ENCODE peak calls at places on chromosomes 13 and 19, in five cellular contexts. P, D, K, E and X are unnamed samples.

GRCh38 chr13:113838711-113839201 is 25.1 kb downstream of the GAS6 start:
- DNase-seq in P (peak; percentile 58), E (no peak), K (no peak), D (no peak), X (no peak)

GRCh38 chr13:67299731-67300130 is 69.6 kb upstream of the PCDH9 start:
- DNase-seq in K (peak; percentile 48), E (peak; percentile 55), P (no peak), D (no peak), X (peak; percentile 38)

GRCh38 chr13:30766957-30767603 is 31.7 kb downstream of the ALOX5AP start:
- DNase-seq in K (no peak), P (no peak), D (no peak), E (no peak), X (no peak)

GRCh38 chr13:97403893-97404683 is 29.9 kb upstream of the RAP2A start:
- DNase-seq in P (no peak), K (no peak), D (no peak), E (no peak), X (peak; percentile 28)

GRCh38 chr13:35720690-35721554 is 244.4 kb upstream of the MAB21L1 start:
- DNase-seq in P (peak; percentile 64), K (peak; percentile 88), D (peak; percentile 25), E (peak; percentile 51), X (peak; percentile 46)

GRCh38 chr19:2239771-2240770 is 3.4 kb downstream of the SF3A2 start:
- DNase-seq in E (peak; percentile 51), K (no peak), P (no peak), D (no peak), X (peak; percentile 48)

GRCh38 chr13:95833713-95834112 is 156.8 kb downstream of the DNAJC3 start:
- DNase-seq in P (no peak), D (no peak), E (peak; percentile 19), K (no peak), X (peak; percentile 11)

GRCh38 chr13:82758056-82758455 is 1124.2 kb downstream of the SLITRK1 start:
- DNase-seq in K (no peak), E (no peak), D (no peak), P (no peak), X (peak; percentile 17)

GRCh38 chr13:98416408-98416807 is 160.5 kb downstream of the STK24 start:
- DNase-seq in K (no peak), E (no peak), D (no peak), P (no peak), X (no peak)

GRCh38 chr19:13764821-13765394 is 586 bp downstream of the MRI1 start:
- DNase-seq in E (no peak), P (peak; percentile 60), K (peak; percentile 90), D (no peak), X (no peak)

GRCh38 chr19:3012522-3013260 is 16.4 kb downstream of the TLE2 start:
- DNase-seq in D (no peak), E (no peak), P (no peak), K (peak; percentile 75), X (no peak)

GRCh38 chr19:4889034-4889825 is 13.5 kb downstream of the ARRDC5 start:
- DNase-seq in D (no peak), P (no peak), E (peak; percentile 37), K (peak; percentile 89), X (peak; percentile 83)